ENCODE peak calls at places on chromosome 6, in ten cellular contexts. J, Y, M, B, R, N, O, A, U and H are unnamed samples.

GRCh38 chr6:37511910-37512399 is 12.3 kb upstream of the CCDC167 start:
- DNase-seq in J (no peak), Y (no peak), M (no peak), B (peak; percentile 27), R (no peak), N (no peak), O (no peak), A (no peak), U (no peak), H (no peak)

GRCh38 chr6:63502165-63502564 is 70.1 kb upstream of the LOC128125822 start:
- DNase-seq in J (no peak), Y (no peak), M (no peak), B (no peak), R (no peak), N (no peak), O (peak; percentile 82), A (no peak), U (no peak), H (no peak)

GRCh38 chr6:131602913-131603312 is 25.1 kb downstream of the MED23 start:
- DNase-seq in J (peak; percentile 87), Y (no peak), M (no peak), B (no peak), R (peak; percentile 66), N (peak; percentile 7), O (peak; percentile 44), A (peak; percentile 43), U (no peak), H (no peak)

GRCh38 chr6:165920896-165921671 is 246.6 kb downstream of the TBXT start:
- DNase-seq in J (no peak), Y (no peak), M (no peak), B (no peak), R (peak; percentile 14), N (no peak), O (no peak), A (peak; percentile 15), U (no peak), H (no peak)

GRCh38 chr6:8000080-8001035 is 63.8 kb downstream of the BLOC1S5 start:
- DNase-seq in J (no peak), Y (no peak), M (no peak), B (no peak), R (peak; percentile 83), N (no peak), O (no peak), A (no peak), U (no peak), H (no peak)

GRCh38 chr6:7112741-7113313 is 5.1 kb downstream of the RREB1 start:
- DNase-seq in J (no peak), Y (no peak), M (peak; percentile 26), B (peak; percentile 29), R (no peak), N (peak; percentile 39), O (peak; percentile 44), A (no peak), U (no peak), H (peak; percentile 44)

GRCh38 chr6:74249658-74250057 is 553.7 kb downstream of the CD109 start:
- DNase-seq in J (peak; percentile 83), Y (no peak), M (no peak), B (no peak), R (no peak), N (no peak), O (no peak), A (no peak), U (no peak), H (no peak)

GRCh38 chr6:148972481-148972880 is 225.7 kb downstream of the UST start:
- DNase-seq in J (no peak), Y (no peak), M (peak; percentile 14), B (peak; percentile 65), R (no peak), N (peak; percentile 80), O (peak; percentile 67), A (peak; percentile 47), U (peak; percentile 46), H (peak; percentile 80)

GRCh38 chr6:125858427-125859320 is 67.9 kb downstream of the NCOA7 start:
- DNase-seq in J (peak; percentile 75), Y (peak; percentile 20), M (no peak), B (peak; percentile 53), R (peak; percentile 70), N (peak; percentile 84), O (peak; percentile 77), A (peak; percentile 47), U (peak; percentile 56), H (peak; percentile 65)

GRCh38 chr6:148192310-148192709 is 150.3 kb upstream of the SASH1 start:
- DNase-seq in J (no peak), Y (no peak), M (no peak), B (no peak), R (peak; percentile 97), N (peak; percentile 48), O (no peak), A (no peak), U (no peak), H (no peak)

GRCh38 chr6:130928993-130929678 is 101.9 kb downstream of the SMLR1 start:
- DNase-seq in J (peak; percentile 83), Y (no peak), M (no peak), B (no peak), R (peak; percentile 91), N (no peak), O (no peak), A (no peak), U (no peak), H (no peak)

GRCh38 chr6:136753624-136754023 is 38.7 kb downstream of the MAP3K5 start:
- DNase-seq in J (no peak), Y (no peak), M (peak; percentile 51), B (no peak), R (no peak), N (no peak), O (peak; percentile 55), A (no peak), U (no peak), H (peak; percentile 31)

GRCh38 chr6:6825986-6826901 is 237.7 kb downstream of the LY86 start:
- DNase-seq in J (no peak), Y (no peak), M (no peak), B (no peak), R (no peak), N (no peak), O (peak; percentile 48), A (no peak), U (peak; percentile 59), H (peak; percentile 60)

GRCh38 chr6:157813191-157813590 is 9.9 kb upstream of the SNX9 start:
- DNase-seq in J (peak; percentile 64), Y (no peak), M (no peak), B (no peak), R (peak; percentile 92), N (no peak), O (no peak), A (no peak), U (peak; percentile 41), H (no peak)

GRCh38 chr6:145756170-145756662 is 20.9 kb upstream of the EPM2A start:
- DNase-seq in J (peak; percentile 98), Y (no peak), M (no peak), B (no peak), R (peak; percentile 98), N (peak; percentile 67), O (peak; percentile 31), A (peak; percentile 46), U (no peak), H (no peak)

GRCh38 chr6:30875244-30876038 is 8.9 kb upstream of the DDR1 start:
- DNase-seq in J (no peak), Y (no peak), M (no peak), B (no peak), R (no peak), N (no peak), O (no peak), A (no peak), U (no peak), H (no peak)

GRCh38 chr6:107701231-107701630 is 122.9 kb downstream of the SCML4 start:
- DNase-seq in J (no peak), Y (no peak), M (no peak), B (no peak), R (no peak), N (no peak), O (no peak), A (no peak), U (no peak), H (no peak)